ENCODE peak calls at places on chromosomes 3 and 15, in four cellular contexts. I is esophagus squamous epithelium, E is EL, N is pancreas. S is an unnamed sample.
A peak's percentile ranks its signal among the peaks of the same experiment; 100 is the strongest.

GRCh38 chr3:46692566-46692983 is 904 bp downstream of the ALS2CL start:
- DNase-seq in E (peak; percentile 25), N (peak; percentile 92), I (no peak), S (no peak)

GRCh38 chr15:49037546-49037940 is 8.7 kb downstream of the SECISBP2L start:
- DNase-seq in I (no peak), E (peak; percentile 35), N (no peak), S (no peak)

GRCh38 chr3:141372656-141373055 is 4.4 kb downstream of the ZBTB38 start:
- DNase-seq in E (no peak), N (no peak), I (no peak), S (no peak)

GRCh38 chr3:194051554-194052175 is 84.3 kb upstream of the HES1 start:
- DNase-seq in E (no peak), I (no peak), N (no peak), S (no peak)

GRCh38 chr15:70775160-70775559 is 11.8 kb upstream of the UACA start:
- DNase-seq in E (peak; percentile 95), N (no peak), I (no peak), S (no peak)

GRCh38 chr15:76161153-76162049 is 101.6 kb downstream of the TMEM266 start:
- DNase-seq in N (no peak), E (no peak), I (no peak), S (no peak)

GRCh38 chr3:46935168-46935858 is 41.2 kb downstream of the CCDC12 start:
- DNase-seq in E (peak; percentile 98), N (peak; percentile 82), I (no peak), S (no peak)

GRCh38 chr15:77067691-77068367 is 3.1 kb downstream of the TSPAN3 start:
- DNase-seq in E (no peak), I (no peak), N (no peak), S (no peak)

GRCh38 chr3:107740992-107741896 is 218.5 kb downstream of the BBX start:
- DNase-seq in E (peak; percentile 19), I (no peak), N (no peak), S (no peak)

S was measured in T-cell.